ENCODE peak calls at places on chromosomes 16 and 17, in ten cellular contexts. One of them, this sample, is unnamed.

GRCh38 chr16:84027607-84028006 is 15.0 kb downstream of the SLC38A8 start:
- DNase-seq in CD8-positive, alpha-beta memory T cell: no peak
- DNase-seq in activated gamma-delta T cell treated with anti-CD3 and anti-CD28 coated beads, Interleukin-2, amount 50 U/mL, for 16 hours: no peak
- DNase-seq in ovary: no peak
- DNase-seq in stimulated activated CD8-positive, alpha-beta memory T cell treated with anti-CD3 and anti-CD28 coated beads, Interleukin-15, amount 100 ng/mL, for 1 hour: no peak
- DNase-seq in astrocyte of the spinal cord: no peak
- DNase-seq in DMS 273 treated with DMSO at 0.1 percent for 48 hours: no peak
- DNase-seq in Karpas-422: no peak
- DNase-seq in GM12864: no peak
- DNase-seq in activated CD8-positive, alpha-beta memory T cell treated with anti-CD3 and anti-CD28 coated beads for 48 hours: no peak
- DNase-seq in this sample: no peak

GRCh38 chr16:4580245-4580644 is 24.1 kb downstream of the C16orf96 start:
- DNase-seq in astrocyte of the spinal cord: peak; percentile 7
- DNase-seq in GM12864: no peak
- DNase-seq in ovary: no peak
- DNase-seq in activated CD8-positive, alpha-beta memory T cell treated with anti-CD3 and anti-CD28 coated beads for 48 hours: no peak
- DNase-seq in stimulated activated CD8-positive, alpha-beta memory T cell treated with anti-CD3 and anti-CD28 coated beads, Interleukin-15, amount 100 ng/mL, for 1 hour: no peak
- DNase-seq in CD8-positive, alpha-beta memory T cell: no peak
- DNase-seq in activated gamma-delta T cell treated with anti-CD3 and anti-CD28 coated beads, Interleukin-2, amount 50 U/mL, for 16 hours: no peak
- DNase-seq in Karpas-422: no peak
- DNase-seq in DMS 273 treated with DMSO at 0.1 percent for 48 hours: no peak
- DNase-seq in this sample: no peak

GRCh38 chr16:14003119-14003570 is 68.0 kb upstream of the MRTFB start:
- DNase-seq in astrocyte of the spinal cord: peak; percentile 41
- DNase-seq in ovary: peak; percentile 45
- DNase-seq in CD8-positive, alpha-beta memory T cell: no peak
- DNase-seq in activated CD8-positive, alpha-beta memory T cell treated with anti-CD3 and anti-CD28 coated beads for 48 hours: no peak
- DNase-seq in activated gamma-delta T cell treated with anti-CD3 and anti-CD28 coated beads, Interleukin-2, amount 50 U/mL, for 16 hours: no peak
- DNase-seq in Karpas-422: no peak
- DNase-seq in GM12864: no peak
- DNase-seq in stimulated activated CD8-positive, alpha-beta memory T cell treated with anti-CD3 and anti-CD28 coated beads, Interleukin-15, amount 100 ng/mL, for 1 hour: no peak
- DNase-seq in DMS 273 treated with DMSO at 0.1 percent for 48 hours: peak; percentile 22
- DNase-seq in this sample: peak; percentile 88

GRCh38 chr17:70259400-70259799 is 90.1 kb downstream of the KCNJ2 start:
- DNase-seq in DMS 273 treated with DMSO at 0.1 percent for 48 hours: no peak
- DNase-seq in GM12864: no peak
- DNase-seq in activated CD8-positive, alpha-beta memory T cell treated with anti-CD3 and anti-CD28 coated beads for 48 hours: no peak
- DNase-seq in stimulated activated CD8-positive, alpha-beta memory T cell treated with anti-CD3 and anti-CD28 coated beads, Interleukin-15, amount 100 ng/mL, for 1 hour: no peak
- DNase-seq in CD8-positive, alpha-beta memory T cell: no peak
- DNase-seq in ovary: no peak
- DNase-seq in astrocyte of the spinal cord: no peak
- DNase-seq in Karpas-422: no peak
- DNase-seq in activated gamma-delta T cell treated with anti-CD3 and anti-CD28 coated beads, Interleukin-2, amount 50 U/mL, for 16 hours: no peak
- DNase-seq in this sample: no peak

GRCh38 chr17:81991684-81992513 is 14.5 kb downstream of the ASPSCR1 start:
- DNase-seq in CD8-positive, alpha-beta memory T cell: no peak
- DNase-seq in DMS 273 treated with DMSO at 0.1 percent for 48 hours: peak; percentile 47
- DNase-seq in stimulated activated CD8-positive, alpha-beta memory T cell treated with anti-CD3 and anti-CD28 coated beads, Interleukin-15, amount 100 ng/mL, for 1 hour: no peak
- DNase-seq in activated gamma-delta T cell treated with anti-CD3 and anti-CD28 coated beads, Interleukin-2, amount 50 U/mL, for 16 hours: no peak
- DNase-seq in astrocyte of the spinal cord: peak; percentile 76
- DNase-seq in activated CD8-positive, alpha-beta memory T cell treated with anti-CD3 and anti-CD28 coated beads for 48 hours: no peak
- DNase-seq in Karpas-422: no peak
- DNase-seq in GM12864: no peak
- DNase-seq in ovary: no peak
- DNase-seq in this sample: peak; percentile 97

GRCh38 chr17:35901776-35902175 is 21.6 kb upstream of the CCL5 start:
- DNase-seq in stimulated activated CD8-positive, alpha-beta memory T cell treated with anti-CD3 and anti-CD28 coated beads, Interleukin-15, amount 100 ng/mL, for 1 hour: no peak
- DNase-seq in DMS 273 treated with DMSO at 0.1 percent for 48 hours: no peak
- DNase-seq in Karpas-422: no peak
- DNase-seq in astrocyte of the spinal cord: no peak
- DNase-seq in activated gamma-delta T cell treated with anti-CD3 and anti-CD28 coated beads, Interleukin-2, amount 50 U/mL, for 16 hours: no peak
- DNase-seq in ovary: no peak
- DNase-seq in GM12864: no peak
- DNase-seq in activated CD8-positive, alpha-beta memory T cell treated with anti-CD3 and anti-CD28 coated beads for 48 hours: no peak
- DNase-seq in CD8-positive, alpha-beta memory T cell: no peak
- DNase-seq in this sample: no peak

GRCh38 chr17:49521521-49522185 is 26.6 kb downstream of the NGFR start:
- DNase-seq in DMS 273 treated with DMSO at 0.1 percent for 48 hours: no peak
- DNase-seq in GM12864: no peak
- DNase-seq in activated gamma-delta T cell treated with anti-CD3 and anti-CD28 coated beads, Interleukin-2, amount 50 U/mL, for 16 hours: no peak
- DNase-seq in ovary: no peak
- DNase-seq in stimulated activated CD8-positive, alpha-beta memory T cell treated with anti-CD3 and anti-CD28 coated beads, Interleukin-15, amount 100 ng/mL, for 1 hour: no peak
- DNase-seq in activated CD8-positive, alpha-beta memory T cell treated with anti-CD3 and anti-CD28 coated beads for 48 hours: no peak
- DNase-seq in Karpas-422: no peak
- DNase-seq in astrocyte of the spinal cord: no peak
- DNase-seq in CD8-positive, alpha-beta memory T cell: no peak
- DNase-seq in this sample: no peak

GRCh38 chr16:82071421-82071820 is 36.4 kb downstream of the HSD17B2 start:
- DNase-seq in Karpas-422: no peak
- DNase-seq in GM12864: no peak
- DNase-seq in DMS 273 treated with DMSO at 0.1 percent for 48 hours: no peak
- DNase-seq in astrocyte of the spinal cord: no peak
- DNase-seq in stimulated activated CD8-positive, alpha-beta memory T cell treated with anti-CD3 and anti-CD28 coated beads, Interleukin-15, amount 100 ng/mL, for 1 hour: no peak
- DNase-seq in activated CD8-positive, alpha-beta memory T cell treated with anti-CD3 and anti-CD28 coated beads for 48 hours: no peak
- DNase-seq in CD8-positive, alpha-beta memory T cell: no peak
- DNase-seq in activated gamma-delta T cell treated with anti-CD3 and anti-CD28 coated beads, Interleukin-2, amount 50 U/mL, for 16 hours: no peak
- DNase-seq in ovary: no peak
- DNase-seq in this sample: no peak

GRCh38 chr16:30491744-30492308 is 19.3 kb downstream of the ITGAL start:
- DNase-seq in GM12864: no peak
- DNase-seq in astrocyte of the spinal cord: peak; percentile 81
- DNase-seq in CD8-positive, alpha-beta memory T cell: no peak
- DNase-seq in stimulated activated CD8-positive, alpha-beta memory T cell treated with anti-CD3 and anti-CD28 coated beads, Interleukin-15, amount 100 ng/mL, for 1 hour: peak; percentile 14
- DNase-seq in activated CD8-positive, alpha-beta memory T cell treated with anti-CD3 and anti-CD28 coated beads for 48 hours: no peak
- DNase-seq in activated gamma-delta T cell treated with anti-CD3 and anti-CD28 coated beads, Interleukin-2, amount 50 U/mL, for 16 hours: peak; percentile 16
- DNase-seq in ovary: no peak
- DNase-seq in Karpas-422: no peak
- DNase-seq in DMS 273 treated with DMSO at 0.1 percent for 48 hours: no peak
- DNase-seq in this sample: no peak

GRCh38 chr16:88070989-88071625 is 119.9 kb downstream of the BANP start:
- DNase-seq in CD8-positive, alpha-beta memory T cell: no peak
- DNase-seq in ovary: peak; percentile 19
- DNase-seq in astrocyte of the spinal cord: no peak
- DNase-seq in activated CD8-positive, alpha-beta memory T cell treated with anti-CD3 and anti-CD28 coated beads for 48 hours: no peak
- DNase-seq in Karpas-422: no peak
- DNase-seq in stimulated activated CD8-positive, alpha-beta memory T cell treated with anti-CD3 and anti-CD28 coated beads, Interleukin-15, amount 100 ng/mL, for 1 hour: no peak
- DNase-seq in GM12864: no peak
- DNase-seq in activated gamma-delta T cell treated with anti-CD3 and anti-CD28 coated beads, Interleukin-2, amount 50 U/mL, for 16 hours: no peak
- DNase-seq in DMS 273 treated with DMSO at 0.1 percent for 48 hours: no peak
- DNase-seq in this sample: no peak

GRCh38 chr16:85947511-85948509 is 48.8 kb downstream of the IRF8 start:
- DNase-seq in stimulated activated CD8-positive, alpha-beta memory T cell treated with anti-CD3 and anti-CD28 coated beads, Interleukin-15, amount 100 ng/mL, for 1 hour: no peak
- DNase-seq in ovary: no peak
- DNase-seq in activated gamma-delta T cell treated with anti-CD3 and anti-CD28 coated beads, Interleukin-2, amount 50 U/mL, for 16 hours: peak; percentile 17
- DNase-seq in Karpas-422: no peak
- DNase-seq in DMS 273 treated with DMSO at 0.1 percent for 48 hours: no peak
- DNase-seq in GM12864: peak; percentile 94
- DNase-seq in astrocyte of the spinal cord: no peak
- DNase-seq in activated CD8-positive, alpha-beta memory T cell treated with anti-CD3 and anti-CD28 coated beads for 48 hours: no peak
- DNase-seq in CD8-positive, alpha-beta memory T cell: no peak
- DNase-seq in this sample: no peak

GRCh38 chr17:6668219-6668618 is 16.7 kb downstream of the C17orf100 start:
- DNase-seq in activated CD8-positive, alpha-beta memory T cell treated with anti-CD3 and anti-CD28 coated beads for 48 hours: no peak
- DNase-seq in activated gamma-delta T cell treated with anti-CD3 and anti-CD28 coated beads, Interleukin-2, amount 50 U/mL, for 16 hours: no peak
- DNase-seq in Karpas-422: no peak
- DNase-seq in ovary: no peak
- DNase-seq in GM12864: no peak
- DNase-seq in stimulated activated CD8-positive, alpha-beta memory T cell treated with anti-CD3 and anti-CD28 coated beads, Interleukin-15, amount 100 ng/mL, for 1 hour: no peak
- DNase-seq in astrocyte of the spinal cord: no peak
- DNase-seq in CD8-positive, alpha-beta memory T cell: no peak
- DNase-seq in DMS 273 treated with DMSO at 0.1 percent for 48 hours: no peak
- DNase-seq in this sample: no peak

GRCh38 chr17:54861469-54861983 is 39.1 kb upstream of the TOM1L1 start:
- DNase-seq in CD8-positive, alpha-beta memory T cell: no peak
- DNase-seq in activated CD8-positive, alpha-beta memory T cell treated with anti-CD3 and anti-CD28 coated beads for 48 hours: no peak
- DNase-seq in ovary: no peak
- DNase-seq in astrocyte of the spinal cord: no peak
- DNase-seq in GM12864: no peak
- DNase-seq in stimulated activated CD8-positive, alpha-beta memory T cell treated with anti-CD3 and anti-CD28 coated beads, Interleukin-15, amount 100 ng/mL, for 1 hour: no peak
- DNase-seq in activated gamma-delta T cell treated with anti-CD3 and anti-CD28 coated beads, Interleukin-2, amount 50 U/mL, for 16 hours: no peak
- DNase-seq in DMS 273 treated with DMSO at 0.1 percent for 48 hours: no peak
- DNase-seq in Karpas-422: no peak
- DNase-seq in this sample: no peak

GRCh38 chr17:82028966-82029365 is 2.5 kb upstream of the RAC3 start:
- DNase-seq in CD8-positive, alpha-beta memory T cell: no peak
- DNase-seq in GM12864: no peak
- DNase-seq in astrocyte of the spinal cord: no peak
- DNase-seq in activated CD8-positive, alpha-beta memory T cell treated with anti-CD3 and anti-CD28 coated beads for 48 hours: no peak
- DNase-seq in stimulated activated CD8-positive, alpha-beta memory T cell treated with anti-CD3 and anti-CD28 coated beads, Interleukin-15, amount 100 ng/mL, for 1 hour: no peak
- DNase-seq in ovary: no peak
- DNase-seq in Karpas-422: no peak
- DNase-seq in DMS 273 treated with DMSO at 0.1 percent for 48 hours: no peak
- DNase-seq in activated gamma-delta T cell treated with anti-CD3 and anti-CD28 coated beads, Interleukin-2, amount 50 U/mL, for 16 hours: no peak
- DNase-seq in this sample: no peak

GRCh38 chr17:50569592-50569991 is 9.1 kb downstream of the CACNA1G start:
- DNase-seq in activated CD8-positive, alpha-beta memory T cell treated with anti-CD3 and anti-CD28 coated beads for 48 hours: no peak
- DNase-seq in astrocyte of the spinal cord: no peak
- DNase-seq in stimulated activated CD8-positive, alpha-beta memory T cell treated with anti-CD3 and anti-CD28 coated beads, Interleukin-15, amount 100 ng/mL, for 1 hour: no peak
- DNase-seq in GM12864: no peak
- DNase-seq in DMS 273 treated with DMSO at 0.1 percent for 48 hours: no peak
- DNase-seq in CD8-positive, alpha-beta memory T cell: no peak
- DNase-seq in Karpas-422: no peak
- DNase-seq in ovary: no peak
- DNase-seq in activated gamma-delta T cell treated with anti-CD3 and anti-CD28 coated beads, Interleukin-2, amount 50 U/mL, for 16 hours: no peak
- DNase-seq in this sample: no peak

GRCh38 chr16:30521873-30522641 is 4.3 kb downstream of the ZNF768 start:
- DNase-seq in GM12864: no peak
- DNase-seq in activated gamma-delta T cell treated with anti-CD3 and anti-CD28 coated beads, Interleukin-2, amount 50 U/mL, for 16 hours: no peak
- DNase-seq in stimulated activated CD8-positive, alpha-beta memory T cell treated with anti-CD3 and anti-CD28 coated beads, Interleukin-15, amount 100 ng/mL, for 1 hour: no peak
- DNase-seq in Karpas-422: no peak
- DNase-seq in ovary: no peak
- DNase-seq in CD8-positive, alpha-beta memory T cell: no peak
- DNase-seq in astrocyte of the spinal cord: no peak
- DNase-seq in DMS 273 treated with DMSO at 0.1 percent for 48 hours: no peak
- DNase-seq in activated CD8-positive, alpha-beta memory T cell treated with anti-CD3 and anti-CD28 coated beads for 48 hours: no peak
- DNase-seq in this sample: no peak

GRCh38 chr17:83187782-83188311 is 108.4 kb downstream of the METRNL start:
- DNase-seq in GM12864: no peak
- DNase-seq in activated gamma-delta T cell treated with anti-CD3 and anti-CD28 coated beads, Interleukin-2, amount 50 U/mL, for 16 hours: no peak
- DNase-seq in CD8-positive, alpha-beta memory T cell: no peak
- DNase-seq in DMS 273 treated with DMSO at 0.1 percent for 48 hours: no peak
- DNase-seq in Karpas-422: no peak
- DNase-seq in ovary: no peak
- DNase-seq in astrocyte of the spinal cord: no peak
- DNase-seq in stimulated activated CD8-positive, alpha-beta memory T cell treated with anti-CD3 and anti-CD28 coated beads, Interleukin-15, amount 100 ng/mL, for 1 hour: no peak
- DNase-seq in activated CD8-positive, alpha-beta memory T cell treated with anti-CD3 and anti-CD28 coated beads for 48 hours: no peak
- DNase-seq in this sample: no peak

GRCh38 chr16:50879873-50880695 is 138.2 kb downstream of the CYLD start:
- DNase-seq in stimulated activated CD8-positive, alpha-beta memory T cell treated with anti-CD3 and anti-CD28 coated beads, Interleukin-15, amount 100 ng/mL, for 1 hour: no peak
- DNase-seq in GM12864: no peak
- DNase-seq in activated CD8-positive, alpha-beta memory T cell treated with anti-CD3 and anti-CD28 coated beads for 48 hours: no peak
- DNase-seq in astrocyte of the spinal cord: no peak
- DNase-seq in CD8-positive, alpha-beta memory T cell: no peak
- DNase-seq in Karpas-422: no peak
- DNase-seq in DMS 273 treated with DMSO at 0.1 percent for 48 hours: no peak
- DNase-seq in ovary: no peak
- DNase-seq in activated gamma-delta T cell treated with anti-CD3 and anti-CD28 coated beads, Interleukin-2, amount 50 U/mL, for 16 hours: no peak
- DNase-seq in this sample: no peak

This sample was measured in upper lobe of right lung.